ENCODE peak calls at places on chromosomes 16 and 17, in four cellular contexts. One of them, this sample, is unnamed.

GRCh38 chr16:66265556-66266133 is 100.8 kb upstream of the CDH5 start:
- DNase-seq in lung: no peak
- DNase-seq in tibial nerve: no peak
- DNase-seq in breast epithelium: no peak
- DNase-seq in this sample: peak

GRCh38 chr16:75244844-75245758 is 6.3 kb downstream of the BCAR1 start:
- DNase-seq in lung: peak
- DNase-seq in tibial nerve: no peak
- DNase-seq in breast epithelium: peak
- DNase-seq in this sample: peak

GRCh38 chr17:78724999-78725398 is 57.1 kb downstream of the CYTH1 start:
- DNase-seq in lung: no peak
- DNase-seq in tibial nerve: no peak
- DNase-seq in breast epithelium: no peak
- DNase-seq in this sample: no peak

GRCh38 chr16:57039148-57039812 is 49.9 kb downstream of the NLRC5 start:
- DNase-seq in lung: no peak
- DNase-seq in tibial nerve: no peak
- DNase-seq in breast epithelium: no peak
- DNase-seq in this sample: no peak

GRCh38 chr17:72063262-72063661 is 57.6 kb upstream of the SOX9 start:
- DNase-seq in lung: no peak
- DNase-seq in tibial nerve: no peak
- DNase-seq in breast epithelium: no peak
- DNase-seq in this sample: no peak

GRCh38 chr16:87216148-87216823 is 100.9 kb downstream of the C16orf95 start:
- DNase-seq in lung: no peak
- DNase-seq in tibial nerve: peak
- DNase-seq in breast epithelium: no peak
- DNase-seq in this sample: no peak

GRCh38 chr17:57256708-57257112 is 387 bp downstream of the MSI2 start:
- DNase-seq in lung: peak
- DNase-seq in tibial nerve: peak
- DNase-seq in breast epithelium: no peak
- DNase-seq in this sample: peak

GRCh38 chr17:72937687-72938086 is 154.8 kb downstream of the SLC39A11 start:
- DNase-seq in lung: no peak
- DNase-seq in tibial nerve: no peak
- DNase-seq in breast epithelium: no peak
- DNase-seq in this sample: no peak

GRCh38 chr17:74768069-74768762 is 7.9 kb downstream of the NAT9 start:
- DNase-seq in lung: no peak
- DNase-seq in tibial nerve: no peak
- DNase-seq in breast epithelium: peak
- DNase-seq in this sample: peak

GRCh38 chr17:31079731-31080130 is 15.0 kb upstream of the NF1 start:
- DNase-seq in lung: no peak
- DNase-seq in tibial nerve: no peak
- DNase-seq in breast epithelium: no peak
- DNase-seq in this sample: no peak

GRCh38 chr16:57826706-57827625 is 24.7 kb upstream of the KIFC3 start:
- DNase-seq in lung: no peak
- DNase-seq in tibial nerve: no peak
- DNase-seq in breast epithelium: no peak
- DNase-seq in this sample: no peak

GRCh38 chr17:18258356-18259038 is at the start of gene FLII:
- DNase-seq in lung: peak
- DNase-seq in tibial nerve: peak
- DNase-seq in breast epithelium: no peak
- DNase-seq in this sample: peak

GRCh38 chr17:7885357-7886226 is 3.0 kb upstream of the CHD3 start:
- DNase-seq in lung: peak
- DNase-seq in tibial nerve: peak
- DNase-seq in breast epithelium: peak
- DNase-seq in this sample: peak

GRCh38 chr16:56675685-56676210 is 6.1 kb downstream of the MT1H start:
- DNase-seq in lung: no peak
- DNase-seq in tibial nerve: no peak
- DNase-seq in breast epithelium: no peak
- DNase-seq in this sample: no peak

GRCh38 chr17:70776446-70776845 is 607.1 kb downstream of the KCNJ2 start:
- DNase-seq in lung: no peak
- DNase-seq in tibial nerve: no peak
- DNase-seq in breast epithelium: no peak
- DNase-seq in this sample: no peak

GRCh38 chr16:49442805-49443204 is 69.2 kb downstream of the C16orf78 start:
- DNase-seq in lung: no peak
- DNase-seq in tibial nerve: no peak
- DNase-seq in breast epithelium: no peak
- DNase-seq in this sample: no peak

GRCh38 chr17:64154321-64155089 is 24.6 kb upstream of the ERN1 start:
- DNase-seq in lung: no peak
- DNase-seq in tibial nerve: no peak
- DNase-seq in breast epithelium: no peak
- DNase-seq in this sample: no peak
- TF ChIP-seq CTCF in lung: no peak
- TF ChIP-seq CTCF in tibial nerve: no peak
- TF ChIP-seq CTCF in breast epithelium: no peak
- TF ChIP-seq CTCF in this sample: no peak

GRCh38 chr17:1108560-1108809 is 71.3 kb downstream of the ABR start:
- DNase-seq in lung: no peak
- DNase-seq in tibial nerve: no peak
- DNase-seq in breast epithelium: no peak
- DNase-seq in this sample: no peak
- TF ChIP-seq CTCF in lung: no peak
- TF ChIP-seq CTCF in tibial nerve: no peak
- TF ChIP-seq CTCF in breast epithelium: no peak
- TF ChIP-seq CTCF in this sample: no peak

GRCh38 chr16:81738831-81739496 is 40.1 kb upstream of the PLCG2 start:
- DNase-seq in lung: peak
- DNase-seq in tibial nerve: peak
- DNase-seq in breast epithelium: no peak
- DNase-seq in this sample: no peak

GRCh38 chr16:81734632-81735434 is 44.3 kb upstream of the PLCG2 start:
- DNase-seq in lung: no peak
- DNase-seq in tibial nerve: no peak
- DNase-seq in breast epithelium: no peak
- DNase-seq in this sample: no peak

GRCh38 chr16:81740163-81740562 is 38.9 kb upstream of the PLCG2 start:
- DNase-seq in lung: no peak
- DNase-seq in tibial nerve: no peak
- DNase-seq in breast epithelium: no peak
- DNase-seq in this sample: no peak

GRCh38 chr16:81739503-81739902 is 39.6 kb upstream of the PLCG2 start:
- DNase-seq in lung: no peak
- DNase-seq in tibial nerve: no peak
- DNase-seq in breast epithelium: no peak
- DNase-seq in this sample: no peak

GRCh38 chr16:81737885-81738536 is 41.1 kb upstream of the PLCG2 start:
- DNase-seq in lung: peak
- DNase-seq in tibial nerve: peak
- DNase-seq in breast epithelium: peak
- DNase-seq in this sample: peak
- TF ChIP-seq CTCF in lung: peak
- TF ChIP-seq CTCF in tibial nerve: peak
- TF ChIP-seq CTCF in breast epithelium: peak
- TF ChIP-seq CTCF in this sample: peak

GRCh38 chr17:40086150-40087044 is 14.0 kb downstream of the NR1D1 start:
- DNase-seq in lung: no peak
- DNase-seq in tibial nerve: no peak
- DNase-seq in breast epithelium: no peak
- DNase-seq in this sample: no peak
- TF ChIP-seq CTCF in lung: peak
- TF ChIP-seq CTCF in tibial nerve: peak
- TF ChIP-seq CTCF in breast epithelium: peak
- TF ChIP-seq CTCF in this sample: peak

DNA sequence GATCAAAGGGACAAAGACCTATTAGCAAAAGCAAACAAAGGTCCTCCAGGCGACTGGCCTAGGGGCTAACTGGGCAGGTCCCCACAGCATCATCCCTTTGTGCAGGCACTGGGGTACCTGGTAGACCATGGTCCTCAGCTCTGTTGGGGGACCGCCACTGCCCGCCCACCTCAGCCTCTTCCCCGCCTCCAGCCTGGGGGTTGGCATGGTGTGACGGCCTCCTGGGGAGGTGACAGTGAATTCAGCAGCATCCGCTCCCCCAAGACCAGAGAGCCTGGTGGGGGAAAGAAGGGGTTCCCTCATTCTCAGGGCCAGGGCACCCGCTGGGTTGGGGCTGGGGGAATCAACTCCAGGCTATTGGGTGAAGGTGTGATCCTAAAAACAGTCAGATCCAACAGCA is 38.7 kb upstream of the DNAH9 start:
- DNase-seq in lung: no peak
- DNase-seq in tibial nerve: no peak
- DNase-seq in breast epithelium: no peak
- DNase-seq in this sample: no peak
- TF ChIP-seq CTCF in lung: no peak
- TF ChIP-seq CTCF in tibial nerve: no peak
- TF ChIP-seq CTCF in breast epithelium: no peak
- TF ChIP-seq CTCF in this sample: no peak

GRCh38 chr17:48505788-48506187 is 25.0 kb downstream of the HOXB1 start:
- DNase-seq in lung: no peak
- DNase-seq in tibial nerve: no peak
- DNase-seq in breast epithelium: no peak
- DNase-seq in this sample: no peak
- TF ChIP-seq CTCF in lung: no peak
- TF ChIP-seq CTCF in tibial nerve: no peak
- TF ChIP-seq CTCF in breast epithelium: no peak
- TF ChIP-seq CTCF in this sample: no peak

DNA sequence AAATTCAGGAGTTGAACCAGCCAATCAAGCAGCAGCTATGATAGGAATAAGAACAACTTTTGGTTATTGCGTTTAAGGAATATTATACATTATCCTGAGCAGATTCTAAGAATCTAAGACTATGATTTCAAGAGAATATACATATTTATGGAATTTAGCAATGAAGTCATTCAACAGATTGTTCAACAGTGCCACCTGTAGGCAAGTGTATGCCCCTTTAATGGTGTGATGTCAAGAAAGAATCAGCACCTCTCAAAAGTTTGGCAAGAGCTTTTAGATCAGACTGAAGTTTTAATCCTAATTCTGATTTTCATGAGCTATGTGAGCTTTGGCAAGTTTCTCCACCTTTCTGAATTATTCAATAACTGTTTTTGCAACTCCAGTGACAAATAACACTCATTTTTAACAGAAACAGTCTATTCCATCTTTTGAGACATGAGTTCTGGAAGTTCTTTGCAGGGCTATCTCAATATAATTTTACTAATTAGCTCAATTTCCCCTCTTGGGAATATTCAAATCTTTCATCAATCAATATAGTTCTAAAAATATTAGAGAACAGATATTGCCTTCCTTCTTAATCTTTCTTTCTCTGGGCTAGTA is 474.3 kb upstream of the TOM1L1 start:
- DNase-seq in lung: no peak
- DNase-seq in tibial nerve: no peak
- DNase-seq in breast epithelium: no peak
- DNase-seq in this sample: no peak
- TF ChIP-seq CTCF in lung: no peak
- TF ChIP-seq CTCF in tibial nerve: no peak
- TF ChIP-seq CTCF in breast epithelium: no peak
- TF ChIP-seq CTCF in this sample: no peak

DNA sequence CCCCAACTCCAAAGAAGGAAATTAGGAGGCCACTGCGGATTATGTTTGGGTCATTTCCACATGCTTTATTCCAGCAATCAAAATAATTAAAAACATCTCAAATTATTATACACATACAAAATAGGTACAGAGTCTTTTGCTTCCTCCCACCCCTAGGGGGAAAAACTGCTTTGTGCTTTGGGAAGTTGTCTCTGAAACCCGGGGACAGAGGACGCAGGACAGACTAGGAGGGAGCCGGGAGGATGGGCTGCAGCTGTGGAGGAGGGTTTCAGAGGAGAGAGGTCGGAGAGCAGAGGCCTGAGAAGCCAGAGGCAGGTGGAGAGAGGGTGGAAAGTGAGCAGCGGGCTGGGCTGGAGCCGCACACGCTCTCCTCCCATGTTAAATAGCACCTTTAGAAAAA is 17.4 kb downstream of the COL1A1 start:
- DNase-seq in lung: no peak
- DNase-seq in tibial nerve: no peak
- DNase-seq in breast epithelium: no peak
- DNase-seq in this sample: no peak
- TF ChIP-seq CTCF in lung: no peak
- TF ChIP-seq CTCF in tibial nerve: no peak
- TF ChIP-seq CTCF in breast epithelium: no peak
- TF ChIP-seq CTCF in this sample: peak

DNA sequence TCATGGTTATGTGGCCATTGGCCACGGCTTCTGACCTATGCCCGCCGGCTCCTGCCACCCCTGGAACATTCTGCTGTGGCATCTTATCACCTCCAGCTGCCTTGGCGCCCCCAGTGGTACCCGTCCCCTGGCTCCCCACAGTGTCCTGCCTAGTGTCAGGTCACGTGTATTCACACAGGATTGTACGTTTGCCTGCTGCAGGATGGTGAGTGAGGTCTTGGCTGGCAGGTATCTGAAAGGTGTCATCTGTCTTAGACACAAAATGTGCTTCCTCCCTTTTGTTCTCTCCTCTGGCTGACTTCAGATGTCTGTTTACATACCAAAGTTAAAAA is 24.9 kb downstream of the DBNDD1 start:
- DNase-seq in lung: no peak
- DNase-seq in tibial nerve: no peak
- DNase-seq in breast epithelium: no peak
- DNase-seq in this sample: no peak
- TF ChIP-seq CTCF in lung: no peak
- TF ChIP-seq CTCF in tibial nerve: no peak
- TF ChIP-seq CTCF in breast epithelium: no peak
- TF ChIP-seq CTCF in this sample: no peak

DNA sequence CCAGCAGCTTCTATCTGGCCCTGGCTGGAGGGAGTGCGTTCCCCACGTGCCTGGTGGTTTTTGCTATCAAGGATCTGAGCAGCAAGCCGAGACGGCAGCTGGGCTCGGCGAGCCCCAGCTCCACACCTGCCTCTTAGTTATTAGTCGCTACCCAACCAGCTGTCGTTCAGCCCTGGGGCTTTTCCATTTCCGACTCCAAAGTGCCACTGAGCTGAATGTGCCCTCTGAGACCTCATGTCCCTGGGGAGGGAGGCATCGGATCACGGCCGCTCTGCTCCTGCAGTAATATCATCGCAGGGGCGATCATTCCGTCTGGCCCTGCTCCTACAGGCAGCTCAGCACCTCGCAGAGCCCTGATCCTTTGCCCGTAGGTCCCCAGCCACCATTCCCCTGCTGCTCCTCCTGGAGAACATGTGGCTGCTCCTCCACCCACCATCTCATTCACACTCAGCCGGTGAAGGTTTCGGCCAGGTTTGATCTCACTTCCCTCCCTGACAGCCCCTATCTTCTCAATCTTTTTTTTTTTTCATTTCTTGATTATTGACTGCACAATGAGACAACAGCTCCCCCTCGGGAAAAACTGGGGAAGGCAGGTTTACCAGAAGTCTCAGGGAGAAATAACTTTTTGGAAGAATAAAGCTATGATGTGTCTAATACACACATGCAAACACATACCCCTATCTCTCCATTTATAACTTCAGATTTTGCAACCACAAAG is 86.7 kb downstream of the ZFHX3 start:
- DNase-seq in lung: no peak
- DNase-seq in tibial nerve: no peak
- DNase-seq in breast epithelium: no peak
- DNase-seq in this sample: no peak
- TF ChIP-seq CTCF in lung: no peak
- TF ChIP-seq CTCF in tibial nerve: peak
- TF ChIP-seq CTCF in breast epithelium: no peak
- TF ChIP-seq CTCF in this sample: peak